ENCODE peak calls at places on chromosomes 7 and 10, in four cellular contexts. W, K, V and U are unnamed samples. For H3K36me3, the result is how much of the 10 kb centered on the place peaks cover.

GRCh38 chr10:132515811-132516726 is 21.5 kb upstream of the INPP5A start:
- DNase-seq in W (peak), V (peak), K (no peak), U (no peak)

GRCh38 chr10:87722716-87723115 is 63.0 kb downstream of the PAPSS2 start:
- DNase-seq in V (no peak), W (no peak), K (no peak), U (no peak)

GRCh38 chr10:34327184-34327583 is 487.9 kb downstream of the PARD3 start:
- DNase-seq in W (no peak), V (no peak), K (no peak), U (no peak)

GRCh38 chr7:1097120-1097504 is 9.2 kb downstream of the GPER1 start:
- DNase-seq in V (no peak), W (no peak), K (no peak), U (no peak)

GRCh38 chr10:78783753-78784152 is 285.0 kb upstream of the ZMIZ1 start:
- DNase-seq in K (no peak), V (no peak), W (no peak), U (no peak)

GRCh38 chr10:103395754-103396066 is 565 bp downstream of the ATP5MK start:
- DNase-seq in V (no peak), W (no peak), K (peak), U (no peak)

GRCh38 chr7:51031216-51031615 is 248.5 kb upstream of the GRB10 start:
- DNase-seq in V (no peak), W (no peak), K (no peak), U (no peak)

GRCh38 chr10:75018873-75019272 is 92.6 kb upstream of the SAMD8 start:
- DNase-seq in K (no peak), W (no peak), V (no peak), U (no peak)

GRCh38 chr7:44676776-44677175 is 70.3 kb downstream of the OGDH start:
- DNase-seq in K (no peak), W (no peak), V (peak), U (no peak)

GRCh38 chr7:99440195-99440594 is 1.5 kb downstream of the CPSF4 start:
- DNase-seq in W (no peak), V (no peak), K (peak), U (no peak)

GRCh38 chr7:32890553-32891045 is 961 bp downstream of the KBTBD2 start:
- DNase-seq in W (no peak), V (no peak), K (peak), U (no peak)

GRCh38 chr10:93106631-93107072 is 33.0 kb downstream of the CYP26A1 start:
- DNase-seq in K (peak), V (no peak), W (no peak), U (peak)

GRCh38 chr10:128125416-128125943 is 743 bp downstream of the MKI67 start:
- DNase-seq in K (peak), W (no peak), V (no peak), U (no peak)

GRCh38 chr7:1040790-1041189 is 3.6 kb upstream of the GPR146 start:
- DNase-seq in W (peak), V (no peak), K (peak), U (peak)

GRCh38 chr7:78149787-78150186 is 351.2 kb downstream of the PHTF2 start:
- DNase-seq in K (peak), W (no peak), V (no peak), U (peak)

GRCh38 chr10:70672165-70672992 is at the start of gene ADAMTS14:
- DNase-seq in K (peak), W (no peak), V (no peak), U (no peak)

GRCh38 chr10:6201511-6201975 is 1.2 kb upstream of the PFKFB3 start:
- DNase-seq in K (peak), W (peak), V (peak), U (no peak)

GRCh38 chr7:156089222-156089621 is 277.0 kb upstream of the SHH start:
- DNase-seq in K (no peak), V (peak), W (no peak), U (no peak)

GRCh38 chr10:80503584-80504157 is 34.0 kb upstream of the SH2D4B start:
- DNase-seq in W (no peak), K (no peak), V (peak), U (no peak)

GRCh38 chr7:84100866-84101265 is 93.7 kb downstream of the SEMA3A start:
- DNase-seq in W (no peak), V (no peak), K (peak), U (no peak)

GRCh38 chr10:43961523-43962345 is 313.1 kb upstream of the ZNF32 start:
- DNase-seq in V (peak), K (peak), W (no peak), U (no peak)

GRCh38 chr10:77350711-77351119 is 286.9 kb downstream of the KCNMA1 start:
- DNase-seq in W (no peak), K (peak), V (peak), U (peak)

GRCh38 chr10:130452096-130452495 is 315.9 kb downstream of the GLRX3 start:
- DNase-seq in K (no peak), V (no peak), W (no peak), U (no peak)

GRCh38 chr10:32446701-32447406 is 914 bp downstream of the CCDC7 start:
- DNase-seq in W (no peak), K (peak), V (no peak), U (no peak)

GRCh38 chr7:18873674-18874341 is 243.6 kb downstream of the TWIST1 start:
- DNase-seq in W (no peak), K (peak), V (no peak), U (peak)

GRCh38 chr10:26274391-26274790 is 57.8 kb downstream of the GAD2 start:
- DNase-seq in W (no peak), V (no peak), K (no peak), U (no peak)

GRCh38 chr10:86663046-86663345 is 5.3 kb upstream of the LDB3 start:
- DNase-seq in V (peak), W (peak), K (no peak), U (no peak)

DNA sequence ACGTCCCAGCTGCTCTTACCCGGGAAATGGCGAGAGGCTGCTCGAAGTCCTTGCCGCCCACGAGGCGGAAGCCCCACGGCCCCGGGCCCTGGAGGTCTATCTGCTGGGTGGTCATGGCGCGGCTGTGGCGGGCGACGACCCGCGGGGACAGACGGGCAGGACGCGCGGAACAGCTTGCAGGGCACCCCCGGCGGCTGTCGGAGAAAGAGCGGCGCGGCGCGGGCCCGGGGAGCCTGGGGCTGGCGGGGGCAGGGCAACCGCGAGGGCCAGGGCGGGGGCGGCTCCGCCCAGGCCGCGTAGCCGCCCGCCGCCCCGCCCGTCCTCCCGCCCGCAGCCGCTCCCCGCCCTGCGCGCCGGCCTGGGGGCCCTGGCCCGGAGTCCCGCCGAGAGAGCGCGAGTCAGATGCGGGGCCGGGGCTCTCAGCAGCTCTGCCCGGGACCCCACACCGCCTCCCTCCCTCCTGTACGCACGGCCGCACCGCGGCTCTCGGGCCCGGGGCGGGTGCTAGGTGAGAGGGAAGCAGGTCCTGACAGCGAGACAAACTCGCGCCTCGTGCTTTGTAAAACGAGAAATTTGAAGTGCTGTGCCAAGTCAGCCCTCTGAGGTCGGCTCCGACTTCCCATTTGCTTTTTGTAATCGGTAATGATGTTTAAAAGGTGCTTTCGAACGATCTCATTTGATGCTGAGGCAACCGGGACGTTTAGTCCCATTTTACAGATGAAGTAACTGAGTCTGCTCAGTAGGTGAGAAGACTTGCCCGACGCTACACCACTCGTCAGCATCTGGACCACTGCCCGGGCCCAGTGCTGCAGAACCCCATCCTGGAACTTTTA is at the start of gene PDLIM1:
- DNase-seq in V (peak), K (peak), W (peak), U (no peak)
- H3K4me3 ChIP-seq in V (peak), K (peak), W (peak), U (peak)

GRCh38 chr7:157224627-157225026 is 85.9 kb downstream of the UBE3C start:
- DNase-seq in V (no peak), K (peak), W (no peak), U (no peak)
- H3K36me3 ChIP-seq in V (half or more), K (under half), W (under half), U (under half)

DNA sequence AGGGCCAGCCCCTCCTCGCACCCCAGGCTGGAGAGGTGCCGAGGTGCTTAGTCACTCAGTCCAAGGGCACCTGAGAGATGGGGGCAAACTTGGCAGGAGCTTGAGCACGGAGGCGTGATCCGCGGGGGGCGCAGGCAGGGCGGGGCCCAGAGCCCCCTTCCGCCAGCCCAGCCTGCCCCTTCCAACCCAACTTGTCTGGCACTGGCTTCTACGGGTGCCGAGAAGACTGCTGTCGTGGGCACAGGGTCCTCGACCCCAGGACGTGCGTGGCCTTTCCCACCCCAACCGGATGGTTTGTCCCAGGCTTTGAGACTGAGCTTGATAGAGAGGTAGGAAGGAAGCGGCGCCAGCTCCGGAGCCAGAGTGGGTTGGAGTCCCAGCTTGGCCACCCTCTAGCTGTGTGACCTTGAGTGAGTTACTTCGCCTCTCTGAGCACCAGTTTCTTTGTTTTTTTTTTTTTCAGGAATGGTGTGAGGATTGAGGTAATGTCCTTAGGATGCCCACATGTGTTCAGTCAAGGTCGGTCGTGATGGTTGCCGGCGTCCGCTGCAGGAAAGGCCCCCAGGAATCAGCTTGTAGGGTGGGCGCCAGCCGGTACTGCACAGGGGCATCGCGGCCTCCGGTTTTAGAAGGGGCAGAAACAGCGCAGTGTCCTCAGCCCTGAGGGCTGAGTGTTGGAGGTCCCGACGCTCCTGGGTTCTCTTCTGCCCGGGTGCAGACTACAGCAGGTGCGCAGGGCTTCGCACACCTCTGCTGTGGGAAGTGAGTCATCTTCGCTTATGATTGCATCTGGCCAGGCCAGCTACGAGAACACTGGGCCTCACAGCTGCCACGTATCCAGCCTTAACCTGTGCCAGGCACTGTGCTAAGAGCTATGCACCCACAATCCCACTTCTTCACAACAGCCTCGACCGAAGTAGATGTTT is 28.6 kb upstream of the VAX1 start:
- DNase-seq in W (no peak), V (no peak), K (no peak), U (no peak)
- H3K4me3 ChIP-seq in W (no peak), V (no peak), K (no peak), U (no peak)

DNA sequence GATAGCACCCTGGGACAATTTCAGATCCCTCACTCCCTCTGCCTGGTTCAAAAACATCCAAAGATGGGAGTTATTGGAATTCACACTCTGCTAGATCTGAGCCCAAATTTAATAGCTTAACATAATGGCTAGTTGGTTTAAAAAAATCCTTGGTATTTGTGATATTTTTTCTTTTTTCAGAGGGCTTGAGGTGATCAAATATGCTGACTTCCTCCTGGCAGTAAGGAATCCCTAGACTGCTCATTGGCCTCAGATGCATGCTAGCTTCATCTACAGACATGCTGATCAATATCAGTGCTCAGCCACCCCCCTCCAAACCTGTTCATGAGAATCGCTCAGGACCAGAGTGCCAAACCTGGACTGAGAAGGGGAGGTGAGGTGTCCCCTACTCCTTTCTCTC is 74.7 kb upstream of the PLPP4 start:
- DNase-seq in K (peak), V (no peak), W (no peak), U (no peak)
- H3K36me3 ChIP-seq in K (under half), V (under half), W (under half), U (under half)

DNA sequence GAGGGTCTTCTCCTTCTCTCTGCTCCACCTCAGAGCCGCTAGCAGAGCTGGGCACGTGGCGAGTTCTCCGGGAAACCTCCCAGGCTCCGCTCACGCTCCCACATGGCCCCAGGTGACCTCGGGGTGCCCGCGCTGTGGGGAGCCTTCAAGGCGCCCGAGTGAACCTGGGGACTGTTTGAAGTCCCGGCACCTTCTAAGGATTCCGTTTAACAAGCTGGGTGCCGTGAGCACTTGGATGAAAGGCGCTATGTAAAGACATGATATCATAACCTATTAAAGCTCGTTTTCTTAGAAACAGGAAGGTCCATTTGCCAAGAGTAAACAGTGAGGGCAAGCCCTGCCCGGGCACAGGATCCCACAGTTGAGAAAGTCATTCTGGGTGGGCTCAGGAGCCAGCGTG is 15.8 kb upstream of the MYL10 start:
- DNase-seq in W (no peak), V (no peak), K (no peak), U (no peak)
- H3K4me3 ChIP-seq in W (no peak), V (no peak), K (no peak), U (no peak)

GRCh38 chr7:94525917-94526316 is 16.3 kb downstream of the CASD1 start:
- DNase-seq in K (no peak), W (no peak), V (no peak), U (no peak)
- H3K36me3 ChIP-seq in K (under half), W (under half), V (under half), U (under half)